ENCODE peak calls at places on chromosomes 12 and 14, in four cellular contexts. One of them, this sample, is unnamed.

GRCh38 chr12:31363416-31363809 is 37.5 kb upstream of the SINHCAF start:
- DNase-seq in A549: no peak
- DNase-seq in HepG2: no peak
- DNase-seq in K562: no peak
- DNase-seq in this sample: no peak

GRCh38 chr12:10551375-10551774 is 45.7 kb downstream of the EIF2S3B start:
- DNase-seq in A549: no peak
- DNase-seq in HepG2: no peak
- DNase-seq in K562: no peak
- DNase-seq in this sample: no peak

GRCh38 chr14:100606687-100607610 is 19.7 kb upstream of the BEGAIN start:
- DNase-seq in A549: no peak
- DNase-seq in HepG2: no peak
- DNase-seq in K562: no peak
- DNase-seq in this sample: no peak

GRCh38 chr14:22394616-22395015 is 194.4 kb downstream of the DAD1 start:
- DNase-seq in A549: no peak
- DNase-seq in HepG2: no peak
- DNase-seq in K562: no peak
- DNase-seq in this sample: no peak

GRCh38 chr12:45415393-45415817 is 199.5 kb downstream of the ANO6 start:
- DNase-seq in A549: peak
- DNase-seq in HepG2: peak
- DNase-seq in K562: peak
- DNase-seq in this sample: no peak

GRCh38 chr12:26512213-26512612 is 316.8 kb downstream of the SSPN start:
- DNase-seq in A549: no peak
- DNase-seq in HepG2: no peak
- DNase-seq in K562: no peak
- DNase-seq in this sample: no peak

GRCh38 chr12:106774808-106775524 is 484 bp downstream of the RIC8B start:
- DNase-seq in A549: no peak
- DNase-seq in HepG2: no peak
- DNase-seq in K562: no peak
- DNase-seq in this sample: no peak

GRCh38 chr14:24861083-24861630 is 188.8 kb downstream of the STXBP6 start:
- DNase-seq in A549: peak
- DNase-seq in HepG2: peak
- DNase-seq in K562: no peak
- DNase-seq in this sample: no peak

GRCh38 chr12:119780786-119781434 is 96.2 kb downstream of the CIT start:
- DNase-seq in A549: peak
- DNase-seq in HepG2: peak
- DNase-seq in K562: peak
- DNase-seq in this sample: peak

GRCh38 chr14:61477845-61478438 is 156.6 kb downstream of the PRKCH start:
- DNase-seq in A549: peak
- DNase-seq in HepG2: no peak
- DNase-seq in K562: no peak
- DNase-seq in this sample: no peak

GRCh38 chr12:107400686-107401447 is 284.7 kb upstream of the PWP1 start:
- DNase-seq in A549: peak
- DNase-seq in HepG2: no peak
- DNase-seq in K562: no peak
- DNase-seq in this sample: no peak

GRCh38 chr12:93571360-93571853 is 1.1 kb upstream of the SOCS2 start:
- DNase-seq in A549: peak
- DNase-seq in HepG2: peak
- DNase-seq in K562: peak
- DNase-seq in this sample: no peak

GRCh38 chr14:52951730-52952481 is 1.1 kb upstream of the FERMT2 start:
- DNase-seq in A549: peak
- DNase-seq in HepG2: peak
- DNase-seq in K562: peak
- DNase-seq in this sample: no peak

GRCh38 chr14:90332271-90332584 is 487 bp upstream of the NRDE2 start:
- DNase-seq in A549: no peak
- DNase-seq in HepG2: no peak
- DNase-seq in K562: no peak
- DNase-seq in this sample: no peak

GRCh38 chr12:121776190-121777098 is 17.0 kb downstream of the RHOF start:
- DNase-seq in A549: peak
- DNase-seq in HepG2: no peak
- DNase-seq in K562: peak
- DNase-seq in this sample: peak

GRCh38 chr14:103834956-103835355 is 12.4 kb downstream of the PPP1R13B start:
- DNase-seq in A549: no peak
- DNase-seq in HepG2: no peak
- DNase-seq in K562: no peak
- DNase-seq in this sample: no peak

GRCh38 chr12:66055837-66056319 is 74.7 kb downstream of the LLPH start:
- DNase-seq in A549: no peak
- DNase-seq in HepG2: peak
- DNase-seq in K562: no peak
- DNase-seq in this sample: no peak

GRCh38 chr14:34475163-34475562 is 13.1 kb upstream of the SPTSSA start:
- DNase-seq in A549: no peak
- DNase-seq in HepG2: no peak
- DNase-seq in K562: no peak
- DNase-seq in this sample: no peak

GRCh38 chr12:6215932-6216494 is 15.8 kb downstream of the CD9 start:
- DNase-seq in A549: peak
- DNase-seq in HepG2: no peak
- DNase-seq in K562: no peak
- DNase-seq in this sample: no peak

GRCh38 chr12:3241621-3242020 is 164.4 kb downstream of the TSPAN9 start:
- DNase-seq in A549: no peak
- DNase-seq in HepG2: peak
- DNase-seq in K562: no peak
- DNase-seq in this sample: no peak

GRCh38 chr12:93852067-93852466 is 174.9 kb downstream of the CRADD start:
- DNase-seq in A549: no peak
- DNase-seq in HepG2: no peak
- DNase-seq in K562: no peak
- DNase-seq in this sample: no peak

GRCh38 chr12:10567813-10568212 is 45.6 kb downstream of the MAGOHB start:
- DNase-seq in A549: no peak
- DNase-seq in HepG2: no peak
- DNase-seq in K562: no peak
- DNase-seq in this sample: no peak

GRCh38 chr12:65084579-65084978 is 36.5 kb downstream of the WIF1 start:
- DNase-seq in A549: no peak
- DNase-seq in HepG2: no peak
- DNase-seq in K562: no peak
- DNase-seq in this sample: no peak

GRCh38 chr14:92460541-92460915 is 53.1 kb upstream of the RIN3 start:
- DNase-seq in A549: no peak
- DNase-seq in HepG2: no peak
- DNase-seq in K562: no peak
- DNase-seq in this sample: no peak

GRCh38 chr14:91418387-91419043 is 895 bp upstream of the CCDC88C start:
- DNase-seq in A549: peak
- DNase-seq in HepG2: peak
- DNase-seq in K562: peak
- DNase-seq in this sample: peak

GRCh38 chr14:49581209-49581960 is 4.8 kb downstream of the RPS29 start:
- DNase-seq in A549: no peak
- DNase-seq in HepG2: no peak
- DNase-seq in K562: peak
- DNase-seq in this sample: no peak

GRCh38 chr12:94988471-94988870 is 15.0 kb downstream of the NDUFA12 start:
- DNase-seq in A549: no peak
- DNase-seq in HepG2: no peak
- DNase-seq in K562: no peak
- DNase-seq in this sample: no peak

GRCh38 chr14:50001146-50001998 is 108.5 kb downstream of the ARF6 start:
- DNase-seq in A549: peak
- DNase-seq in HepG2: peak
- DNase-seq in K562: peak
- DNase-seq in this sample: peak

GRCh38 chr12:19125325-19125724 is 4.2 kb upstream of the PLEKHA5 start:
- DNase-seq in A549: no peak
- DNase-seq in HepG2: no peak
- DNase-seq in K562: no peak
- DNase-seq in this sample: no peak

GRCh38 chr12:78096909-78097597 is 266.4 kb downstream of the NAV3 start:
- DNase-seq in A549: no peak
- DNase-seq in HepG2: no peak
- DNase-seq in K562: no peak
- DNase-seq in this sample: no peak

GRCh38 chr12:48956279-48957140 is 777 bp downstream of the ARF3 start:
- DNase-seq in A549: peak
- DNase-seq in HepG2: peak
- DNase-seq in K562: peak
- DNase-seq in this sample: peak

GRCh38 chr12:24943947-24944597 is 4.8 kb downstream of the BCAT1 start:
- DNase-seq in A549: no peak
- DNase-seq in HepG2: peak
- DNase-seq in K562: no peak
- DNase-seq in this sample: no peak

GRCh38 chr14:47278233-47278842 is 397.1 kb downstream of the MDGA2 start:
- DNase-seq in A549: peak
- DNase-seq in HepG2: peak
- DNase-seq in K562: peak
- DNase-seq in this sample: peak

GRCh38 chr12:61213646-61214045 is 1046.6 kb upstream of the USP15 start:
- DNase-seq in A549: no peak
- DNase-seq in HepG2: no peak
- DNase-seq in K562: no peak
- DNase-seq in this sample: no peak

GRCh38 chr14:67497216-67497615 is 8.7 kb upstream of the TMEM229B start:
- DNase-seq in A549: no peak
- DNase-seq in HepG2: no peak
- DNase-seq in K562: no peak
- DNase-seq in this sample: no peak

GRCh38 chr14:58151264-58151700 is 731 bp downstream of the ARMH4 start:
- DNase-seq in A549: no peak
- DNase-seq in HepG2: peak
- DNase-seq in K562: no peak
- DNase-seq in this sample: no peak

GRCh38 chr12:106307176-106307575 is 4.6 kb downstream of the TCP11L2 start:
- DNase-seq in A549: no peak
- DNase-seq in HepG2: no peak
- DNase-seq in K562: no peak
- DNase-seq in this sample: no peak

GRCh38 chr12:42510823-42511222 is 78.7 kb downstream of the PRICKLE1 start:
- DNase-seq in A549: no peak
- DNase-seq in HepG2: no peak
- DNase-seq in K562: no peak
- DNase-seq in this sample: peak

GRCh38 chr12:70576341-70577282 is 60.6 kb downstream of the PTPRB start:
- DNase-seq in A549: peak
- DNase-seq in HepG2: peak
- DNase-seq in K562: peak
- DNase-seq in this sample: no peak

GRCh38 chr12:25054783-25055144 is 105.9 kb upstream of the BCAT1 start:
- DNase-seq in A549: no peak
- DNase-seq in HepG2: no peak
- DNase-seq in K562: peak
- DNase-seq in this sample: no peak

GRCh38 chr14:65255583-65256443 is 153.5 kb upstream of the MAX start:
- DNase-seq in A549: peak
- DNase-seq in HepG2: peak
- DNase-seq in K562: no peak
- DNase-seq in this sample: peak
- TF ChIP-seq RNF2 in A549: no peak
- TF ChIP-seq RNF2 in HepG2: no peak
- TF ChIP-seq RNF2 in K562: no peak
- TF ChIP-seq RNF2 in this sample: no peak

DNA sequence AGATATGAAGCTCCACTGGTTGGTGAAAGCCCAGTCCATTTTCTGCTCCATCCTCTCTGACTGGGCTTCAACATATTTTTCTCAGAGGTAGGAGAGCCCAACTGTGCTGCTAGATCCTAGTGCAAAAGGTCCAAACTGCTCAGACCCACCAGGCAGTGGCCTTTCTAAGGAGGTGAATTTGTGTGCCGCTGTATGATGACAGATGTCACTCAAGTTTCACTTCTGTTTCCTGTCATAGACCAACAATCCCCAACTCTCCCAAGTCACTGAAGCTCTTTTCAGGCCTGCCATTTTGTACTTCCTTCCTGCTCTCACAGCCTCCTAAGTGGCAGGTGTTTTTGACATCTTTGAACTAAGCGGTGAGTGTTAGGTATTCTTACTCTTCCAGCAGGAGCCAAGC is 16.4 kb upstream of the RNASE4 start:
- DNase-seq in A549: no peak
- DNase-seq in HepG2: no peak
- DNase-seq in K562: no peak
- DNase-seq in this sample: no peak
- TF ChIP-seq POLR2A in A549: no peak
- TF ChIP-seq POLR2A in HepG2: no peak
- TF ChIP-seq POLR2A in K562: no peak
- TF ChIP-seq POLR2A in this sample: no peak

DNA sequence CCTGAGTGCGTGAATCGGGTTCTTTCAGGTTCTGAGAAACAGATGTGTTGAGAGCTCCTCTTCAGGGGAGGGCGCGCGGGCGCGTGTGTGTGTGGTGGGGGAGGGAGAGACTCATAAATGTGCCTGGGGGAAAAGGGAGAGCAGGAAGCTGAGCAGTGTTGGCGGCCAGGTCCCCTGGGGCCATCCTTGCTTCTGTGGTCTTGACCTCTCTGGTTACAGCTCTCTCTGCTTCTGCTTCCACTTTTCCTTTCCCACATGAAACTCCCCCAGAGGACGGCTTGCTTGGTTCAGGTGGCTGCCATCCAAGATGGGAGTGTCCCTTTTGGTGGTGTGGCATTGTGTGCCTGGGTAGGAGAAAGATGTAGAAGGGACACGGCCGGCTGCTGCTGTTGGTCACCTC is 4.2 kb downstream of the ATG101 start:
- DNase-seq in A549: no peak
- DNase-seq in HepG2: no peak
- DNase-seq in K562: no peak
- DNase-seq in this sample: no peak
- TF ChIP-seq RNF2 in A549: no peak
- TF ChIP-seq RNF2 in HepG2: no peak
- TF ChIP-seq RNF2 in K562: no peak
- TF ChIP-seq RNF2 in this sample: no peak

GRCh38 chr14:102316746-102317563 is 2.6 kb upstream of the ZNF839 start:
- DNase-seq in A549: peak
- DNase-seq in HepG2: peak
- DNase-seq in K562: peak
- DNase-seq in this sample: peak
- TF ChIP-seq POLR2A in A549: no peak
- TF ChIP-seq POLR2A in HepG2: no peak
- TF ChIP-seq POLR2A in K562: no peak
- TF ChIP-seq POLR2A in this sample: no peak